ENCODE peak calls at places on chromosomes 3 and 15, in five cellular contexts. C is non-pigmented ciliary epithelial cell; E is substantia nigra; R is GM03348; K is activated CD8-positive, alpha-beta memory T cell treated with anti-CD3 and anti-CD28 coated beads, Interleukin-2, amount 50 U/mL, for 48 hours. V is an unnamed sample.

GRCh38 chr3:172078721-172079120 is 39.3 kb downstream of the FNDC3B start:
- DNase-seq in C (no peak), E (no peak), R (no peak), K (no peak), V (no peak)

GRCh38 chr3:28699283-28699682 is 350.7 kb upstream of the AZI2 start:
- DNase-seq in C (no peak), E (no peak), R (no peak), K (no peak), V (no peak)

GRCh38 chr15:86494475-86494874 is 414.8 kb downstream of the AGBL1 start:
- DNase-seq in C (no peak), E (no peak), R (no peak), K (no peak), V (no peak)

GRCh38 chr3:22939349-22939748 is 263.8 kb upstream of the UBE2E2 start:
- DNase-seq in C (no peak), E (no peak), R (no peak), K (no peak), V (no peak)

GRCh38 chr3:64218746-64219145 is 6.5 kb downstream of the PRICKLE2 start:
- DNase-seq in C (no peak), E (no peak), R (no peak), K (no peak), V (no peak)

GRCh38 chr3:144683065-144683464 is 711.4 kb downstream of the DIPK2A start:
- DNase-seq in C (no peak), E (no peak), R (no peak), K (no peak), V (no peak)

GRCh38 chr3:134917631-134918030 is 122.6 kb downstream of the EPHB1 start:
- DNase-seq in C (no peak), E (no peak), R (no peak), K (no peak), V (no peak)

GRCh38 chr15:79832358-79832757 is 64.5 kb downstream of the MTHFS start:
- DNase-seq in C (no peak), E (no peak), R (no peak), K (no peak), V (no peak)

GRCh38 chr3:37546876-37547275 is 314.8 kb upstream of the CTDSPL start:
- DNase-seq in C (no peak), E (no peak), R (peak; percentile 77), K (no peak), V (no peak)

GRCh38 chr15:66661432-66662096 is 40.5 kb upstream of the SMAD6 start:
- DNase-seq in C (no peak), E (no peak), R (no peak), K (no peak), V (no peak)

GRCh38 chr3:79140718-79141117 is 627.1 kb downstream of the ROBO1 start:
- DNase-seq in C (peak; percentile 63), E (no peak), R (peak; percentile 32), K (no peak), V (no peak)

GRCh38 chr3:29144807-29145206 is 136.1 kb upstream of the RBMS3 start:
- DNase-seq in C (no peak), E (no peak), R (peak; percentile 55), K (no peak), V (no peak)

GRCh38 chr3:9915252-9916141 is 1.4 kb upstream of the IL17RC start:
- DNase-seq in C (no peak), E (peak; percentile 41), R (peak; percentile 80), K (peak; percentile 73), V (no peak)

GRCh38 chr3:100032262-100032661 is 82.0 kb downstream of the FILIP1L start:
- DNase-seq in C (peak; percentile 94), E (no peak), R (peak; percentile 57), K (no peak), V (no peak)

GRCh38 chr3:98964784-98965183 is 63.3 kb upstream of the DCBLD2 start:
- DNase-seq in C (no peak), E (no peak), R (no peak), K (no peak), V (no peak)

GRCh38 chr15:92120082-92120481 is 266.6 kb downstream of the SLCO3A1 start:
- DNase-seq in C (no peak), E (no peak), R (no peak), K (no peak), V (no peak)

GRCh38 chr3:133928136-133928893 is 32.6 kb upstream of the RAB6B start:
- DNase-seq in C (no peak), E (no peak), R (no peak), K (no peak), V (peak; percentile 72)

GRCh38 chr3:74559301-74559700 is 55.2 kb downstream of the CNTN3 start:
- DNase-seq in C (no peak), E (no peak), R (no peak), K (no peak), V (no peak)

GRCh38 chr15:53414167-53414566 is 345.3 kb downstream of the WDR72 start:
- DNase-seq in C (no peak), E (no peak), R (no peak), K (no peak), V (no peak)

GRCh38 chr15:57251308-57251707 is 125.0 kb upstream of the CGNL1 start:
- DNase-seq in C (no peak), E (no peak), R (no peak), K (no peak), V (no peak)

GRCh38 chr3:72071624-72072023 is 286.7 kb upstream of the PROK2 start:
- DNase-seq in C (no peak), E (no peak), R (no peak), K (no peak), V (no peak)

GRCh38 chr3:149378420-149379388 is 1.3 kb upstream of the TM4SF1 start:
- DNase-seq in C (no peak), E (no peak), R (no peak), K (no peak), V (no peak)

GRCh38 chr15:68407141-68407885 is 24.6 kb downstream of the ITGA11 start:
- DNase-seq in C (no peak), E (no peak), R (no peak), K (peak; percentile 26), V (peak; percentile 87)

GRCh38 chr15:65913631-65914199 is 44.4 kb downstream of the RAB11A start:
- DNase-seq in C (no peak), E (no peak), R (no peak), K (no peak), V (no peak)

GRCh38 chr3:50419595-50419994 is 60.3 kb upstream of the TMEM115 start:
- DNase-seq in C (no peak), E (no peak), R (no peak), K (no peak), V (no peak)

GRCh38 chr3:50269977-50270413 is 1.0 kb downstream of the SEMA3B start:
- DNase-seq in C (no peak), E (no peak), R (peak; percentile 70), K (no peak), V (no peak)

GRCh38 chr3:15470261-15470660 is 42.9 kb downstream of the EAF1 start:
- DNase-seq in C (no peak), E (no peak), R (no peak), K (peak; percentile 34), V (no peak)